ENCODE peak calls at places on chromosomes 7 and 10, in nine cellular contexts. U is ovary; A is naive thymus-derived CD8-positive, alpha-beta T cell; F is stimulated activated CD4-positive, alpha-beta T cell treated with anti-CD3 and anti-CD28 coated beads, Interleukin-1b, Interleukin-23, amount 100 ng/mL, for 1 hour; N is iris pigment epithelial cell; Y is ureter; T is Peyer's patch; L is epithelial cell of esophagus; Q is T-helper 1 cell. S is an unnamed sample.

GRCh38 chr7:144738708-144739314 is 97.0 kb downstream of the TPK1 start:
- DNase-seq in U (no peak), A (no peak), F (no peak), N (peak), Y (no peak), T (peak), L (peak), Q (peak), S (no peak)

GRCh38 chr7:151780626-151781025 is 96.3 kb downstream of the PRKAG2 start:
- DNase-seq in U (no peak), A (no peak), F (no peak), N (no peak), Y (no peak), T (no peak), L (no peak), Q (no peak), S (no peak)

GRCh38 chr10:48614481-48615383 is 9.9 kb upstream of the ARHGAP22 start:
- DNase-seq in U (no peak), A (no peak), F (no peak), N (peak), Y (no peak), T (no peak), L (no peak), Q (no peak), S (no peak)

GRCh38 chr7:2820508-2820934 is 23.6 kb downstream of the GNA12 start:
- DNase-seq in U (peak), A (no peak), F (no peak), N (peak), Y (peak), T (peak), L (peak), Q (no peak), S (no peak)

GRCh38 chr10:76382381-76382851 is 951.0 kb downstream of the LRMDA start:
- DNase-seq in U (no peak), A (no peak), F (no peak), N (peak), Y (no peak), T (no peak), L (peak), Q (no peak), S (no peak)

GRCh38 chr7:22675436-22675835 is 51.6 kb upstream of the IL6 start:
- DNase-seq in U (no peak), A (no peak), F (no peak), N (peak), Y (peak), T (no peak), L (peak), Q (no peak), S (no peak)

GRCh38 chr7:70829221-70830059 is 302.5 kb upstream of the GALNT17 start:
- DNase-seq in U (peak), A (peak), F (peak), N (peak), Y (peak), T (peak), L (peak), Q (peak), S (peak)

GRCh38 chr7:46547044-46547443 is 626.0 kb upstream of the IGFBP3 start:
- DNase-seq in U (no peak), A (no peak), F (no peak), N (no peak), Y (no peak), T (no peak), L (peak), Q (no peak), S (no peak)

GRCh38 chr7:101517304-101517703 is 111.8 kb downstream of the MYL10 start:
- DNase-seq in U (no peak), A (no peak), F (no peak), N (no peak), Y (no peak), T (no peak), L (no peak), Q (no peak), S (no peak)

GRCh38 chr10:5090551-5090950 is 3.7 kb upstream of the AKR1C3 start:
- DNase-seq in U (no peak), A (no peak), F (no peak), N (no peak), Y (no peak), T (no peak), L (peak), Q (no peak), S (no peak)

GRCh38 chr10:44883581-44884331 is 27.4 kb upstream of the TMEM72 start:
- DNase-seq in U (no peak), A (no peak), F (no peak), N (no peak), Y (no peak), T (no peak), L (no peak), Q (no peak), S (no peak)

GRCh38 chr10:124388823-124389612 is 29.7 kb downstream of the OAT start:
- DNase-seq in U (peak), A (peak), F (peak), N (peak), Y (peak), T (peak), L (peak), Q (peak), S (peak)

GRCh38 chr7:74514131-74514591 is 60.5 kb downstream of the GTF2IRD1 start:
- DNase-seq in U (no peak), A (no peak), F (no peak), N (no peak), Y (no peak), T (no peak), L (no peak), Q (no peak), S (no peak)